ENCODE peak calls at places on chromosomes 12 and 14, in seven cellular contexts. G is lower lobe of right lung; L is naive thymus-derived CD4-positive, alpha-beta T cell; Q is pancreas; P is HCT116; R is lung; I is heart left ventricle. K is an unnamed sample.

GRCh38 chr12:121849211-121849610 is 9.4 kb downstream of the HPD start:
- ATAC-seq in R (no peak), P (no peak), G (no peak), Q (no peak), I (no peak), L (no peak), K (no peak)

GRCh38 chr12:111807232-111807631 is 34.8 kb upstream of the MAPKAPK5 start:
- ATAC-seq in I (no peak), R (no peak), G (no peak), Q (no peak), P (no peak), L (no peak), K (no peak)

GRCh38 chr12:57764662-57765002 is 2.2 kb downstream of the CYP27B1 start:
- ATAC-seq in G (peak), I (no peak), R (no peak), P (peak), Q (peak), L (peak), K (no peak)

GRCh38 chr12:11797317-11797913 is 147.9 kb downstream of the ETV6 start:
- ATAC-seq in Q (no peak), G (peak), P (no peak), I (peak), R (no peak), L (peak), K (no peak)

GRCh38 chr14:77610553-77610952 is 5.9 kb downstream of the SPTLC2 start:
- ATAC-seq in P (no peak), Q (no peak), R (no peak), I (no peak), G (no peak), L (no peak), K (no peak)

GRCh38 chr12:122495258-122495657 is 5.5 kb downstream of the ZCCHC8 start:
- ATAC-seq in L (no peak), I (no peak), R (no peak), Q (no peak), P (no peak), G (no peak), K (no peak)

GRCh38 chr14:100490252-100490651 is 97.0 kb downstream of the BEGAIN start:
- ATAC-seq in Q (no peak), I (no peak), G (no peak), P (no peak), L (no peak), R (no peak), K (no peak)

GRCh38 chr14:50031534-50032313 is 84.6 kb downstream of the VCPKMT start:
- ATAC-seq in P (no peak), I (peak), L (no peak), G (no peak), Q (no peak), R (no peak), K (peak)

GRCh38 chr12:16076970-16077527 is 165.9 kb downstream of the DERA start:
- ATAC-seq in P (peak), R (no peak), L (no peak), Q (peak), G (no peak), I (no peak), K (no peak)

GRCh38 chr14:76546426-76547221 is 170.7 kb downstream of the ESRRB start:
- ATAC-seq in Q (no peak), I (no peak), R (no peak), P (peak), L (no peak), G (no peak), K (no peak)

GRCh38 chr12:14399871-14400270 is 34.4 kb downstream of the ATF7IP start:
- ATAC-seq in Q (no peak), P (no peak), I (no peak), L (no peak), R (no peak), G (no peak), K (no peak)

GRCh38 chr14:106013879-106014376 is 487.5 kb downstream of the TMEM121 start:
- ATAC-seq in R (no peak), L (peak), P (no peak), G (no peak), I (no peak), Q (no peak), K (no peak)

GRCh38 chr12:24955389-24955788 is 6.5 kb upstream of the BCAT1 start:
- ATAC-seq in P (no peak), R (no peak), L (no peak), G (no peak), I (no peak), Q (no peak), K (no peak)

GRCh38 chr14:61418749-61419148 is 97.4 kb downstream of the PRKCH start:
- ATAC-seq in G (no peak), Q (no peak), I (peak), L (no peak), R (no peak), P (no peak), K (no peak)

GRCh38 chr12:98022961-98023360 is 492.4 kb upstream of the TMPO start:
- ATAC-seq in G (no peak), I (no peak), P (no peak), L (no peak), R (no peak), Q (no peak), K (no peak)

GRCh38 chr14:47273939-47274338 is 401.5 kb downstream of the MDGA2 start:
- ATAC-seq in I (no peak), L (no peak), Q (no peak), R (no peak), G (no peak), P (no peak), K (no peak)

GRCh38 chr14:32565256-32565655 is 236.2 kb downstream of the AKAP6 start:
- ATAC-seq in I (peak), L (no peak), P (no peak), Q (no peak), R (no peak), G (no peak), K (no peak)

GRCh38 chr12:92573104-92573503 is 129.7 kb upstream of the PLEKHG7 start:
- ATAC-seq in R (no peak), Q (peak), I (no peak), G (no peak), P (no peak), L (no peak), K (no peak)

GRCh38 chr14:91246051-91246852 is 1.7 kb upstream of the GPR68 start:
- ATAC-seq in I (no peak), Q (no peak), G (peak), L (peak), P (no peak), R (no peak), K (no peak)

GRCh38 chr12:110354172-110354780 is 49.2 kb downstream of the ANAPC7 start:
- ATAC-seq in P (no peak), L (no peak), G (peak), Q (peak), I (peak), R (no peak), K (no peak)

GRCh38 chr12:90211017-90211416 is 502.4 kb upstream of the ATP2B1 start:
- ATAC-seq in G (no peak), P (no peak), I (no peak), L (no peak), R (no peak), Q (no peak), K (no peak)

GRCh38 chr12:49253033-49253623 is 11.8 kb upstream of the TUBA1C start:
- ATAC-seq in Q (no peak), I (no peak), R (no peak), L (no peak), P (no peak), G (no peak), K (no peak)

GRCh38 chr12:72098622-72099021 is 160.0 kb downstream of the TPH2 start:
- ATAC-seq in R (no peak), Q (no peak), L (no peak), P (no peak), I (no peak), G (no peak), K (no peak)

GRCh38 chr12:130074661-130075406 is 87.4 kb upstream of the FZD10 start:
- ATAC-seq in Q (no peak), I (no peak), L (no peak), G (no peak), P (no peak), R (no peak), K (no peak)

GRCh38 chr14:70188292-70188607 is 501 bp downstream of the SLC8A3 start:
- ATAC-seq in G (peak), P (no peak), R (peak), I (peak), L (peak), Q (peak), K (no peak)

GRCh38 chr12:50211392-50212070 is 44.4 kb upstream of the CERS5 start:
- ATAC-seq in Q (no peak), I (peak), R (no peak), L (no peak), G (no peak), P (peak), K (peak)

GRCh38 chr12:64714551-64714968 is 44.6 kb downstream of the GNS start:
- ATAC-seq in Q (no peak), R (no peak), P (no peak), L (peak), G (peak), I (no peak), K (no peak)

GRCh38 chr14:31128601-31129526 is 78.7 kb downstream of the HECTD1 start:
- ATAC-seq in L (no peak), I (peak), R (no peak), G (peak), Q (peak), P (no peak), K (no peak)

GRCh38 chr12:109544955-109545531 is 28.3 kb downstream of the MMAB start:
- ATAC-seq in G (no peak), Q (no peak), P (peak), L (peak), R (no peak), I (peak), K (no peak)

GRCh38 chr12:89346741-89347324 is 5.5 kb downstream of the DUSP6 start:
- ATAC-seq in Q (peak), R (no peak), L (peak), G (peak), P (peak), I (peak), K (peak)

GRCh38 chr14:74414380-74414779 is 11.6 kb downstream of the SYNDIG1L start:
- ATAC-seq in L (no peak), I (no peak), G (no peak), Q (no peak), R (no peak), P (peak), K (no peak)

GRCh38 chr14:35822501-35822900 is 3.6 kb upstream of the BRMS1L start:
- ATAC-seq in I (no peak), L (no peak), Q (no peak), R (no peak), G (no peak), P (no peak), K (no peak)

GRCh38 chr12:2944401-2945047 is 14.7 kb upstream of the TEAD4 start:
- ATAC-seq in P (peak), R (no peak), Q (peak), I (peak), G (peak), L (peak), K (peak)

GRCh38 chr14:102962111-102962627 is 39.7 kb downstream of the AMN start:
- ATAC-seq in I (no peak), P (no peak), R (no peak), G (no peak), Q (no peak), L (no peak), K (no peak)

GRCh38 chr14:88166616-88167015 is 156.5 kb downstream of the KCNK10 start:
- ATAC-seq in L (no peak), I (no peak), R (no peak), P (no peak), G (no peak), Q (peak), K (no peak)

GRCh38 chr12:3125674-3126073 is 48.5 kb downstream of the TSPAN9 start:
- ATAC-seq in P (no peak), L (no peak), I (no peak), G (no peak), Q (no peak), R (no peak), K (no peak)

GRCh38 chr12:64082866-64083268 is 139.2 kb downstream of the KICS2 start:
- ATAC-seq in L (no peak), R (no peak), P (peak), I (peak), G (no peak), Q (peak), K (peak)

GRCh38 chr14:37202812-37203211 is 5.1 kb downstream of the MIPOL1 start:
- ATAC-seq in G (no peak), L (no peak), I (no peak), Q (no peak), R (no peak), P (no peak), K (no peak)

GRCh38 chr12:54036620-54037359 is 3.9 kb downstream of the HOXC5 start:
- ATAC-seq in G (no peak), Q (no peak), L (no peak), I (no peak), R (no peak), P (peak), K (peak)
- H3K4me3 ChIP-seq in G (no peak), Q (no peak), L (no peak), I (no peak), R (no peak), P (no peak), K (no peak)

DNA sequence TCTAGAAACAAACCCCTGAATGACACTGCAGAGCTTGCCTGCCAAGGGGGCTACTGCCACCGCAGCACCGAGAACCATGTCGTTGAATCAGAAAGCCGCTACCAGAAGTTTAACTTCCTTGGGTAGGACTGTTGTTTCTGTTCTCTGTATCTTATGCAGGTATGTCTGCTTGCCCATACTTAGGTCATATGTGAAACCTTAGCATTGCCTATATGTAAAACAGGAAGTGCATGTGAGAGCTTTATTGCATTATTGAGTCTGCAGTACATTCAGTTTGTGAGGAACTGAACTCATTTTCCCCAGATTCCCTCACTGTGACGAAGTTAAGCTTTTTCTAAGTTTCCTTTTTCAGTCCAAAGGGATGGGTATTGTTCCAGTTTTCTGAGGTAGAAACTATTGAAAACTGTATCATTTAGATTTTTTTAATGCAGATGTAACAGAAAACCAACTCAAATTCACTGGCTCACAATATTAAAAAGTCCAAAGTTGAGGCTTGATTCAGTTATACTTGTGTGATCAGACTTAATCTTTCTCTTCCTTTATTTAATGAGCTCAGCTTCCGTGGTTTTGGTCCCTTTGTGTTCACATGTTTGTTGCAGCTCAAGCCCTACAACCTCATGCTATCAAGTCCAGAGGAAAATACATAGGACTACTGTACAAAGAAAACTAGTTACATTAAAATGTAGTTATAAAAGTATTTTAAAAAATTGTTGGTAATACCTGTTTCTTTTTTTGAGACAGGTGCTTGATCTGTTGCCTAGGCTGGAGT is 6.9 kb downstream of the FBXO34 start:
- ATAC-seq in I (no peak), P (no peak), L (peak), Q (no peak), G (no peak), R (no peak), K (no peak)
- H3K4me3 ChIP-seq in I (no peak), P (no peak), L (no peak), Q (no peak), G (no peak), R (no peak), K (no peak)

GRCh38 chr12:56633465-56634241 is 3.5 kb upstream of the BAZ2A start:
- ATAC-seq in R (no peak), P (no peak), L (no peak), I (no peak), G (no peak), Q (no peak), K (no peak)
- H3K4me3 ChIP-seq in R (peak), P (peak), L (peak), I (peak), G (peak), Q (peak), K (peak)

GRCh38 chr14:104690861-104691455 is 1.5 kb downstream of the INF2 start:
- ATAC-seq in Q (no peak), L (no peak), R (no peak), P (no peak), I (no peak), G (no peak), K (no peak)
- H3K4me3 ChIP-seq in Q (peak), L (peak), R (peak), P (peak), I (peak), G (peak), K (peak)

GRCh38 chr12:56362130-56363059 is at the start of gene APOF:
- ATAC-seq in L (no peak), R (no peak), P (no peak), G (no peak), Q (no peak), I (no peak), K (no peak)
- H3K4me3 ChIP-seq in L (no peak), R (no peak), P (no peak), G (no peak), Q (no peak), I (no peak), K (no peak)

K was measured in gastroesophageal sphincter.